ENCODE peak calls at places on chromosome 13, in ten cellular contexts. U is tibial nerve; T is pancreas; G is HepG2; Z is AG04450; H is uterus; Y is esophagus squamous epithelium; Q is lung; M is neural progenitor cell; A is CD4-positive, alpha-beta T cell. C is an unnamed sample. For H3K27me3, the result is how much of the 10 kb centered on the place peaks cover.

GRCh38 chr13:113582841-113583631 is 1.5 kb upstream of the TFDP1 start:
- DNase-seq in A (no peak), G (peak), Z (no peak), U (no peak), Q (peak), Y (no peak), M (no peak), H (no peak), T (no peak), C (no peak)

GRCh38 chr13:109297628-109298027 is 488.8 kb downstream of the IRS2 start:
- DNase-seq in A (no peak), H (no peak), Y (no peak), Z (peak), T (no peak), G (no peak), U (no peak), M (no peak), Q (no peak), C (no peak)

GRCh38 chr13:79044415-79044814 is 361.6 kb downstream of the RBM26 start:
- DNase-seq in A (no peak), Q (no peak), H (no peak), Z (no peak), Y (no peak), G (no peak), M (no peak), T (no peak), U (no peak), C (no peak)

GRCh38 chr13:75359266-75359665 is 122.7 kb downstream of the TBC1D4 start:
- DNase-seq in A (no peak), U (no peak), G (no peak), T (no peak), H (no peak), Y (no peak), Q (no peak), Z (peak), M (peak), C (no peak)

GRCh38 chr13:30124131-30124768 is 183.1 kb downstream of the KATNAL1 start:
- DNase-seq in A (no peak), T (no peak), Y (no peak), M (no peak), G (no peak), H (peak), U (no peak), Q (no peak), Z (no peak), C (no peak)

GRCh38 chr13:66154981-66155380 is 1075.2 kb downstream of the PCDH9 start:
- DNase-seq in H (no peak), Z (no peak), U (no peak), M (no peak), Y (no peak), Q (no peak), A (no peak), T (no peak), G (no peak), C (peak)

GRCh38 chr13:48828962-48829405 is 146.7 kb upstream of the FNDC3A start:
- DNase-seq in M (no peak), T (no peak), Y (no peak), Z (no peak), G (no peak), A (no peak), Q (no peak), U (no peak), H (no peak), C (no peak)

GRCh38 chr13:90686438-90686837 is 661.0 kb upstream of the MIR17HG start:
- DNase-seq in M (no peak), T (no peak), H (no peak), Q (no peak), Z (peak), Y (no peak), G (no peak), U (no peak), A (no peak), C (peak)

GRCh38 chr13:74206061-74206561 is 71.9 kb upstream of the KLF12 start:
- DNase-seq in U (no peak), Y (no peak), Z (peak), G (no peak), H (no peak), M (peak), A (no peak), Q (no peak), T (no peak), C (peak)

GRCh38 chr13:109764045-109764444 is 22.3 kb downstream of the IRS2 start:
- DNase-seq in Y (no peak), T (no peak), M (no peak), Z (no peak), G (no peak), A (no peak), H (no peak), Q (no peak), U (no peak), C (no peak)

GRCh38 chr13:113621046-113621445 is 36.5 kb downstream of the TFDP1 start:
- DNase-seq in U (no peak), M (no peak), A (no peak), G (no peak), T (peak), Q (no peak), Z (no peak), H (no peak), Y (no peak), C (no peak)

GRCh38 chr13:27183561-27184147 is 12.0 kb upstream of the USP12 start:
- DNase-seq in Q (no peak), U (no peak), H (no peak), M (no peak), A (no peak), Y (no peak), Z (no peak), T (peak), G (no peak), C (no peak)

GRCh38 chr13:41774605-41775218 is 186.2 kb downstream of the VWA8 start:
- DNase-seq in Q (no peak), T (no peak), Y (no peak), U (no peak), Z (no peak), H (no peak), A (no peak), G (no peak), M (no peak), C (no peak)

GRCh38 chr13:112322562-112322961 is 53.6 kb upstream of the SPACA7 start:
- DNase-seq in G (no peak), H (no peak), T (no peak), Z (no peak), M (no peak), Y (no peak), A (no peak), U (no peak), Q (no peak), C (no peak)

GRCh38 chr13:112326821-112327370 is 49.3 kb upstream of the SPACA7 start:
- DNase-seq in A (no peak), U (no peak), T (no peak), M (no peak), Y (no peak), Q (no peak), H (no peak), G (no peak), Z (no peak), C (no peak)

GRCh38 chr13:112325941-112326645 is 50.1 kb upstream of the SPACA7 start:
- DNase-seq in Y (no peak), Q (no peak), H (no peak), A (no peak), M (no peak), T (no peak), Z (no peak), U (no peak), G (no peak), C (no peak)

GRCh38 chr13:112324121-112324520 is 52.0 kb upstream of the SPACA7 start:
- DNase-seq in U (no peak), Z (no peak), A (no peak), T (no peak), H (no peak), G (no peak), Y (no peak), Q (no peak), M (peak), C (no peak)

DNA sequence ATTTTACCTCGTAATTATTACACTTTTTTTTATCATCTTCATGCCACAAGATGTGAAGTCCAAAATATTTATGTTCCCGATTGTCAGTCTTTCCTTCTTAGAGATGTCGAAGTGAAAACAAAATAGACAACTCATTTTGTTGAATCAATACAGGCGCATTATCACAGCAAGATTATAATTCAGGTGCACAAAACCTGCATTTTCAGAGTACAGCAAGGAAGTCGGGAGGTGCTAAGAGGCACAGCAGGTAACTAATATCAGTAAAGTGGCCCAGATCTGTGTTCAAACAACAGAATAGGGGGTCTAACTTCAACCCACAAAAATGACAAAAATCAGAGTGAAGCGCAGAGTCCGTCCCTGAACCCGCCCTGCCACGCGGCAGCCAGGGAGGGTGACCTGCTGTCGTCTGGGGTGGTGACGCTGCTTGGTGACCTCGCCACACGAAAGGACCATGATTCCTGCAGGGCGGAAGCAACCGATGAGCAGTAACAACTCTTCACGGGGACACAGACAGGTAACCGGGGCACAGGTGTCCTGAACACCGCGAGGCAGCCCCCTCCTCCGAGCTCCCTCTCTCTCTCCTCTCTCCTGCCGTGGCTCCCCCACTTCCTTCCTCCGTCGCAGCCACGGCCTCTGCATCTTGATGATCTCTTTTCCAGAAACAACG is 50.9 kb upstream of the SPACA7 start:
- DNase-seq in H (no peak), T (no peak), Y (no peak), Z (no peak), U (no peak), Q (no peak), A (no peak), G (no peak), M (no peak), C (no peak)
- H3K27me3 ChIP-seq in H (under half), T (under half), Y (under half), Z (under half), U (under half), Q (under half), A (under half), G (under half), M (under half), C (half or more)

DNA sequence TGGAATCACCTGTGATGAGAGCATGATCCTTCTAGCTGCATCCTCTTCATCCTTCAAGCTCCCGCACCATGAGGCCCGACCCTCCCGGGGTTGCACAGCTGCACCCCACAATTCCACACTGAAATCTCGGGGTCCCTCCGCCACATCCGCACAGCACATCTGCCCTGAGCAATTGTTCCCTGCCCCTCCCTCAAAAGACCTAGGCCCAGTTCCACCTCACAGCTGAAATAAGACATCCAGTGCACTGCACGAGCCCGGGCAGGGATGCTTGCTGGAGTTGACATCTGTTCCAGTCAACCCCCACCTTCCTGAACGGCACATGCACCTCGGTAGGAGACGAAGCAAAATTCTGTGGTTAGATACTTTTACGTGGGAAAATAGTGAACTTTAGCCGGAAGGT is 14.7 kb upstream of the SOX1 start:
- DNase-seq in Q (no peak), Z (no peak), U (no peak), T (no peak), Y (no peak), A (no peak), M (no peak), H (no peak), G (no peak), C (no peak)
- H3K27me3 ChIP-seq in Q (under half), Z (under half), U (under half), T (under half), Y (under half), A (half or more), M (half or more), H (half or more), G (under half), C (half or more)

GRCh38 chr13:20130012-20130411 is 30.8 kb downstream of the GJA3 start:
- DNase-seq in A (no peak), U (no peak), T (no peak), Z (no peak), Y (no peak), H (no peak), M (no peak), G (no peak), Q (no peak), C (no peak)
- H3K27me3 ChIP-seq in A (half or more), U (under half), T (under half), Z (under half), Y (under half), H (under half), M (half or more), G (under half), Q (under half), C (under half)

GRCh38 chr13:36432106-36432544 is at the start of gene CCNA1:
- DNase-seq in Q (peak), T (peak), H (peak), Y (no peak), Z (no peak), G (no peak), A (no peak), U (no peak), M (peak), C (peak)

GRCh38 chr13:36431204-36432105 is 840 bp upstream of the CCNA1 start:
- DNase-seq in Z (no peak), Q (no peak), M (peak), Y (no peak), U (no peak), G (no peak), T (no peak), A (no peak), H (no peak), C (peak)

GRCh38 chr13:36428083-36428482 is 4.2 kb upstream of the CCNA1 start:
- DNase-seq in T (no peak), G (no peak), Q (no peak), H (no peak), Y (no peak), A (no peak), Z (no peak), M (no peak), U (no peak), C (no peak)

GRCh38 chr13:36430247-36431203 is 1.8 kb upstream of the CCNA1 start:
- DNase-seq in H (peak), M (peak), U (no peak), Z (no peak), G (no peak), Y (no peak), Q (peak), T (peak), A (no peak), C (no peak)
- H3K27me3 ChIP-seq in H (under half), M (half or more), U (under half), Z (under half), G (under half), Y (under half), Q (under half), T (under half), A (under half), C (under half)

DNA sequence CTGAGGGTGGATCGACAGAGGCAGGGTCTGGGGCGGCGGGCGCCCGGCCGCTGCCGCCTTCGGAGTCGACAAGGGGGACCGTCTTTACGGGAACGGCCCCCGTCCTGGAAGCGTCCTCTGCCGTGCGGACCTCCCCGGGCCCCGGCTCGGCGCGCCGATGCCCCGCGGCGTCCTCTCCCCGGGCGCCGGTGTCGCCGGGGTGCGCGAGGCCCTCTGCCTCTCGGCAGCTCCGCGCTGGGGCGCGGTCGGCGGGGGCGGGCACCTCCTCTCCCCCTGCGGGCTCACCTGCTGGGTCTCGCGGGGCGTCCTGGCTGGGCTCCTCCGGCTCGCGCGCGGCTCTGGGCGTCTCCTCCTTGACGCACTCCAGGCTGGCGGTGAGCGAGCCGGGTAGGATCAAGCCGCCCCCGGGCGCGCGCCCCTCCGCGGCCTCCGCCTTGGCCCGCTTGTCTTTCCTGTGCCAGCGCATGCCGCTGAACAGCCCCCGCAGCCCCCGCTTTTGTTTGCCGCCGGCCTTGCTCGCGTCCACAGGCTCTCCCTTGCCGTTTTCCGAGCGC is 1.5 kb downstream of the AMER2 start:
- DNase-seq in G (no peak), M (peak), Z (no peak), A (no peak), H (no peak), Y (no peak), U (no peak), Q (no peak), T (peak), C (peak)
- H3K27me3 ChIP-seq in G (under half), M (half or more), Z (under half), A (under half), H (under half), Y (under half), U (under half), Q (under half), T (under half), C (under half)

DNA sequence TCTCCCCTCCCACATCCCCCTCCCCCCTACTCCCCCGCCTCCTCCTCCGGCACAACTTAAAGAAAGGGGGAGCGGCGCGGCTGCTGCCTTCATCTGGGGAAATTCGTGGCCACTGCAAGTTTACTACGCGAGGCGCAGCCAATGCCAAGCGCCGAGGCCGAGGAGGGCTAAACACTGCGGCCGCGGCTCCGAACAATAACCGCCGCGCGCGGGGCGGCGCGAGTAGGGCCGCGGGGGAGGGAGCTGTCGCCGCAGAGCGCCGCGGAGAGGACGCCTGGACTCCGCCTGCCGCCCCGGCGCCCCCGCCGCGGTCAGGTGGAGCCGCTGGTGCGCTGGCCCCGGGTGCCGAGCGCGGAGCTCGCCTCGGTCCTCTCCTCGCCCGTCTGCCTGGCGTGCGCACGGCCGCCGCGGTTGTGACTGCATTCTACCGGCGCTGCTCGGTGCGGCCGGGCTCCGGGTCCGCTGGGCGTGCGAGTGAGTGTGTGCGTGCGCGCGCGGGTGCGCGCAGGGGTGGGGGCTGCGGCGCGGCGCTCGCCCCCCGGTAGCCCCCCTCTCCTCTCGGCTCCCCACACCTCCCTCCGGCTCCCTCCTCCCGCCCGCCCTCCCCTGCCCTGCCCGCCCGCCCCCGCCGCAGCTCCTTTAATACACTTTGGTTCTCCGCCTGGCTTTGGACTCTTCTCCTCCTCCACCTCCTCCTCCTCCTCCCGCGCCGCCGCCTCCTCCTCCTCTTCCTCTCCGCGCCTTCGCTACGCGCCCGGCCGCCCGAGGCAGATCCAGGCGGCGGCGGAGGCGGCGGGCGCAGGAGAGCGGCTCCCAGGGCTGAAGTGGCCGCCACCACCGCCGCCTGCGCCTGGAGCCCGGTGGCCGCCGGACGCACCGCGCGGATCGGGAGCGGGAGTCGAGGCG is at the start of gene ZIC2:
- DNase-seq in T (no peak), Z (no peak), H (no peak), M (peak), G (no peak), U (no peak), A (no peak), Y (no peak), Q (no peak), C (peak)
- H3K27me3 ChIP-seq in T (under half), Z (half or more), H (half or more), M (under half), G (under half), U (under half), A (half or more), Y (half or more), Q (under half), C (under half)

GRCh38 chr13:98690348-98691041 is 62.0 kb downstream of the SLC15A1 start:
- DNase-seq in H (no peak), G (no peak), A (no peak), Q (no peak), M (no peak), U (no peak), Y (no peak), Z (no peak), T (no peak), C (no peak)
- H3K27me3 ChIP-seq in H (under half), G (under half), A (under half), Q (under half), M (under half), U (under half), Y (under half), Z (under half), T (under half), C (under half)

GRCh38 chr13:93017493-93018112 is 209.0 kb upstream of the GPC6 start:
- DNase-seq in U (no peak), Q (no peak), Z (no peak), Y (no peak), G (no peak), M (no peak), A (no peak), H (no peak), T (no peak), C (no peak)
- H3K27me3 ChIP-seq in U (under half), Q (under half), Z (under half), Y (under half), G (under half), M (under half), A (under half), H (under half), T (under half), C (under half)

GRCh38 chr13:33017410-33017929 is 1.2 kb downstream of the KL start:
- DNase-seq in M (peak), T (no peak), Y (no peak), Q (no peak), A (no peak), Z (no peak), H (peak), U (peak), G (peak), C (peak)
- H3K27me3 ChIP-seq in M (half or more), T (under half), Y (under half), Q (under half), A (half or more), Z (half or more), H (under half), U (under half), G (under half), C (under half)

C was measured in A673.